ENCODE peak calls at places on chromosomes 7 and 10, in seven cellular contexts. One of them, this sample, is unnamed.

GRCh38 chr7:55214707-55215106 is 150.4 kb upstream of the LANCL2 start:
- DNase-seq in fibroblast of the aortic adventitia: peak; percentile 34
- DNase-seq in cardiac fibroblast: no peak
- DNase-seq in PC-9: no peak
- DNase-seq in stomach: no peak
- DNase-seq in esophagus squamous epithelium: no peak
- DNase-seq in spleen: no peak
- DNase-seq in this sample: no peak

GRCh38 chr10:121831777-121832176 is 96.1 kb downstream of the ATE1 start:
- DNase-seq in fibroblast of the aortic adventitia: peak; percentile 11
- DNase-seq in cardiac fibroblast: no peak
- DNase-seq in PC-9: no peak
- DNase-seq in stomach: no peak
- DNase-seq in esophagus squamous epithelium: no peak
- DNase-seq in spleen: no peak
- DNase-seq in this sample: no peak

GRCh38 chr7:140601566-140602174 is 38.9 kb downstream of the DENND2A start:
- DNase-seq in fibroblast of the aortic adventitia: no peak
- DNase-seq in cardiac fibroblast: no peak
- DNase-seq in PC-9: no peak
- DNase-seq in stomach: no peak
- DNase-seq in esophagus squamous epithelium: no peak
- DNase-seq in spleen: peak; percentile 63
- DNase-seq in this sample: no peak

GRCh38 chr7:134690016-134690415 is 43.4 kb downstream of the BPGM start:
- DNase-seq in fibroblast of the aortic adventitia: peak; percentile 90
- DNase-seq in cardiac fibroblast: peak; percentile 85
- DNase-seq in PC-9: no peak
- DNase-seq in stomach: no peak
- DNase-seq in esophagus squamous epithelium: no peak
- DNase-seq in spleen: no peak
- DNase-seq in this sample: no peak

GRCh38 chr7:74338366-74339108 is 49.3 kb downstream of the CLIP2 start:
- DNase-seq in fibroblast of the aortic adventitia: no peak
- DNase-seq in cardiac fibroblast: no peak
- DNase-seq in PC-9: no peak
- DNase-seq in stomach: no peak
- DNase-seq in esophagus squamous epithelium: no peak
- DNase-seq in spleen: no peak
- DNase-seq in this sample: no peak

GRCh38 chr10:15341502-15342128 is 29.5 kb downstream of the FAM171A1 start:
- DNase-seq in fibroblast of the aortic adventitia: no peak
- DNase-seq in cardiac fibroblast: no peak
- DNase-seq in PC-9: no peak
- DNase-seq in stomach: no peak
- DNase-seq in esophagus squamous epithelium: no peak
- DNase-seq in spleen: no peak
- DNase-seq in this sample: no peak

GRCh38 chr7:24419527-24419926 is 135.5 kb downstream of the NPY start:
- DNase-seq in fibroblast of the aortic adventitia: no peak
- DNase-seq in cardiac fibroblast: no peak
- DNase-seq in PC-9: no peak
- DNase-seq in stomach: no peak
- DNase-seq in esophagus squamous epithelium: no peak
- DNase-seq in spleen: no peak
- DNase-seq in this sample: no peak

GRCh38 chr10:21265622-21266021 is 259.9 kb downstream of the SKIDA1 start:
- DNase-seq in fibroblast of the aortic adventitia: peak; percentile 15
- DNase-seq in cardiac fibroblast: peak; percentile 54
- DNase-seq in PC-9: peak; percentile 31
- DNase-seq in stomach: no peak
- DNase-seq in esophagus squamous epithelium: no peak
- DNase-seq in spleen: no peak
- DNase-seq in this sample: no peak

GRCh38 chr7:34237493-34237849 is 332.1 kb downstream of the BMPER start:
- DNase-seq in fibroblast of the aortic adventitia: no peak
- DNase-seq in cardiac fibroblast: no peak
- DNase-seq in PC-9: no peak
- DNase-seq in stomach: no peak
- DNase-seq in esophagus squamous epithelium: no peak
- DNase-seq in spleen: no peak
- DNase-seq in this sample: peak; percentile 65

GRCh38 chr10:93493162-93493561 is 3.2 kb upstream of the CEP55 start:
- DNase-seq in fibroblast of the aortic adventitia: no peak
- DNase-seq in cardiac fibroblast: no peak
- DNase-seq in PC-9: no peak
- DNase-seq in stomach: no peak
- DNase-seq in esophagus squamous epithelium: no peak
- DNase-seq in spleen: no peak
- DNase-seq in this sample: no peak

GRCh38 chr7:151485006-151485732 is 34.5 kb downstream of the RHEB start:
- DNase-seq in fibroblast of the aortic adventitia: peak; percentile 87
- DNase-seq in cardiac fibroblast: peak; percentile 70
- DNase-seq in PC-9: peak; percentile 66
- DNase-seq in stomach: no peak
- DNase-seq in esophagus squamous epithelium: no peak
- DNase-seq in spleen: no peak
- DNase-seq in this sample: no peak

GRCh38 chr10:112899396-112900065 is 50.5 kb upstream of the TCF7L2 start:
- DNase-seq in fibroblast of the aortic adventitia: no peak
- DNase-seq in cardiac fibroblast: no peak
- DNase-seq in PC-9: no peak
- DNase-seq in stomach: no peak
- DNase-seq in esophagus squamous epithelium: no peak
- DNase-seq in spleen: no peak
- DNase-seq in this sample: no peak

GRCh38 chr7:70502117-70502516 is 629.8 kb upstream of the GALNT17 start:
- DNase-seq in fibroblast of the aortic adventitia: no peak
- DNase-seq in cardiac fibroblast: no peak
- DNase-seq in PC-9: no peak
- DNase-seq in stomach: no peak
- DNase-seq in esophagus squamous epithelium: no peak
- DNase-seq in spleen: no peak
- DNase-seq in this sample: no peak

GRCh38 chr7:70504254-70504653 is 627.7 kb upstream of the GALNT17 start:
- DNase-seq in fibroblast of the aortic adventitia: no peak
- DNase-seq in cardiac fibroblast: no peak
- DNase-seq in PC-9: no peak
- DNase-seq in stomach: no peak
- DNase-seq in esophagus squamous epithelium: no peak
- DNase-seq in spleen: no peak
- DNase-seq in this sample: no peak

GRCh38 chr7:70505468-70505867 is 626.5 kb upstream of the GALNT17 start:
- DNase-seq in fibroblast of the aortic adventitia: no peak
- DNase-seq in cardiac fibroblast: no peak
- DNase-seq in PC-9: no peak
- DNase-seq in stomach: no peak
- DNase-seq in esophagus squamous epithelium: no peak
- DNase-seq in spleen: no peak
- DNase-seq in this sample: no peak

GRCh38 chr7:70505886-70506285 is 626.1 kb upstream of the GALNT17 start:
- DNase-seq in fibroblast of the aortic adventitia: no peak
- DNase-seq in cardiac fibroblast: no peak
- DNase-seq in PC-9: no peak
- DNase-seq in stomach: no peak
- DNase-seq in esophagus squamous epithelium: no peak
- DNase-seq in spleen: no peak
- DNase-seq in this sample: no peak

GRCh38 chr7:70506463-70506862 is 625.5 kb upstream of the GALNT17 start:
- DNase-seq in fibroblast of the aortic adventitia: no peak
- DNase-seq in cardiac fibroblast: peak; percentile 1
- DNase-seq in PC-9: no peak
- DNase-seq in stomach: no peak
- DNase-seq in esophagus squamous epithelium: no peak
- DNase-seq in spleen: no peak
- DNase-seq in this sample: no peak
- TF ChIP-seq CTCF in fibroblast of the aortic adventitia: no peak
- TF ChIP-seq CTCF in cardiac fibroblast: no peak
- TF ChIP-seq CTCF in PC-9: no peak
- TF ChIP-seq CTCF in stomach: no peak
- TF ChIP-seq CTCF in esophagus squamous epithelium: no peak
- TF ChIP-seq CTCF in spleen: no peak
- TF ChIP-seq CTCF in this sample: no peak

GRCh38 chr10:69374242-69374641 is 42.5 kb downstream of the TACR2 start:
- DNase-seq in fibroblast of the aortic adventitia: no peak
- DNase-seq in cardiac fibroblast: no peak
- DNase-seq in PC-9: no peak
- DNase-seq in stomach: no peak
- DNase-seq in esophagus squamous epithelium: no peak
- DNase-seq in spleen: no peak
- DNase-seq in this sample: no peak

GRCh38 chr10:69377191-69377590 is 39.5 kb downstream of the TACR2 start:
- DNase-seq in fibroblast of the aortic adventitia: no peak
- DNase-seq in cardiac fibroblast: no peak
- DNase-seq in PC-9: no peak
- DNase-seq in stomach: no peak
- DNase-seq in esophagus squamous epithelium: no peak
- DNase-seq in spleen: no peak
- DNase-seq in this sample: no peak

GRCh38 chr10:69376662-69377061 is 40.1 kb downstream of the TACR2 start:
- DNase-seq in fibroblast of the aortic adventitia: no peak
- DNase-seq in cardiac fibroblast: no peak
- DNase-seq in PC-9: no peak
- DNase-seq in stomach: no peak
- DNase-seq in esophagus squamous epithelium: no peak
- DNase-seq in spleen: no peak
- DNase-seq in this sample: no peak

GRCh38 chr10:69374931-69375306 is 41.8 kb downstream of the TACR2 start:
- DNase-seq in fibroblast of the aortic adventitia: no peak
- DNase-seq in cardiac fibroblast: no peak
- DNase-seq in PC-9: no peak
- DNase-seq in stomach: no peak
- DNase-seq in esophagus squamous epithelium: no peak
- DNase-seq in spleen: no peak
- DNase-seq in this sample: no peak

DNA sequence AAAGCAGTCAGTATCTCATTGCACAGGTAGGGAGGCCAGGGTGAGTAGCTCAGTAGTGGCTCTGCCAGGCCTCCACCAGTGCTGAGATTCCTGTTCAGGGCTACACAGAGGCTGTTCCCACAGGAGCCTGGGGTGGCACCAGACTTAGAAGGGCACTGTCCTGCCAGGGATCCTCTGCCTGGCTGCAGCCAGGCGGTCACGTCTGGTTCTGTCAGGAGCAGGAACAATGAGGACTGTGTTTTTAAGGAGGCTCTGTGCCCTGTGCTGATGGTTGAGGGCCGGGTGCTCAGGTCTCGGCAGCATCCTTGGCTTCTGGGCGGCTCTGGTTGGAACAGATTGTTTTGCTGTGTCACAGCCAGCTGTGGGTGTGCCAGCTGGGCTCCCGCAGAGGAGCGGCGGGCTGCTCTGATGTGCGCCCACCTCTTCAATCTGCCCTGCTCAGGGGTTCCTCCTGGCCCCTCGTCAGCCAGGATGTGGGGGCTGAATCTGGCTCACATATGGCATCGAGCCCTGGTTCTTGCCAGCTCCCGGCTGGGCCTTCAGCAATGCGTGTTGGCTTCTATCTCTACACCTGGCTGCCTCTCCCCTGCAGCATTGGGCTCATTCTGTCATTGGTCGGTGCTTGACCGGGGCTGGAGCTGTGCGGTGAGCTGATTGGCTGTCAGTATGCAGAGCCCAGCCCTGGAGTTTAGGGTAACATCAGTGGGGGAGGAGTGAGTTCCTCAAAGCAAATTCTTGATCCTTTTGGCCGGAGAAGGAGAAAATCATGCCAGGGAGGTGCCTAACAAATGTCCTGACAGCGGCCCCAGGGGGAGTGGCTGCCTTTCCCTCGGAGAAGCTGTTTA is 41.2 kb downstream of the TACR2 start:
- DNase-seq in fibroblast of the aortic adventitia: peak; percentile 63
- DNase-seq in cardiac fibroblast: peak; percentile 87
- DNase-seq in PC-9: no peak
- DNase-seq in stomach: no peak
- DNase-seq in esophagus squamous epithelium: no peak
- DNase-seq in spleen: no peak
- DNase-seq in this sample: peak; percentile 95
- H3K4me3 ChIP-seq in fibroblast of the aortic adventitia: no peak overlapping the region
- H3K4me3 ChIP-seq in cardiac fibroblast: no peak overlapping the region
- H3K4me3 ChIP-seq in PC-9: no peak overlapping the region
- H3K4me3 ChIP-seq in stomach: no peak overlapping the region
- H3K4me3 ChIP-seq in esophagus squamous epithelium: no peak overlapping the region
- H3K4me3 ChIP-seq in spleen: no peak overlapping the region
- H3K4me3 ChIP-seq in this sample: peak overlapping the region; percentile 32

GRCh38 chr7:130695840-130696239 is 9.5 kb upstream of the TSGA13 start:
- DNase-seq in fibroblast of the aortic adventitia: peak; percentile 56
- DNase-seq in cardiac fibroblast: peak; percentile 61
- DNase-seq in PC-9: peak; percentile 6
- DNase-seq in stomach: no peak
- DNase-seq in esophagus squamous epithelium: no peak
- DNase-seq in spleen: no peak
- DNase-seq in this sample: no peak
- TF ChIP-seq CTCF in fibroblast of the aortic adventitia: peak; percentile 61
- TF ChIP-seq CTCF in cardiac fibroblast: peak; percentile 63
- TF ChIP-seq CTCF in PC-9: peak; percentile 75
- TF ChIP-seq CTCF in stomach: peak; percentile 19
- TF ChIP-seq CTCF in esophagus squamous epithelium: peak; percentile 20
- TF ChIP-seq CTCF in spleen: peak; percentile 56
- TF ChIP-seq CTCF in this sample: peak; percentile 58

DNA sequence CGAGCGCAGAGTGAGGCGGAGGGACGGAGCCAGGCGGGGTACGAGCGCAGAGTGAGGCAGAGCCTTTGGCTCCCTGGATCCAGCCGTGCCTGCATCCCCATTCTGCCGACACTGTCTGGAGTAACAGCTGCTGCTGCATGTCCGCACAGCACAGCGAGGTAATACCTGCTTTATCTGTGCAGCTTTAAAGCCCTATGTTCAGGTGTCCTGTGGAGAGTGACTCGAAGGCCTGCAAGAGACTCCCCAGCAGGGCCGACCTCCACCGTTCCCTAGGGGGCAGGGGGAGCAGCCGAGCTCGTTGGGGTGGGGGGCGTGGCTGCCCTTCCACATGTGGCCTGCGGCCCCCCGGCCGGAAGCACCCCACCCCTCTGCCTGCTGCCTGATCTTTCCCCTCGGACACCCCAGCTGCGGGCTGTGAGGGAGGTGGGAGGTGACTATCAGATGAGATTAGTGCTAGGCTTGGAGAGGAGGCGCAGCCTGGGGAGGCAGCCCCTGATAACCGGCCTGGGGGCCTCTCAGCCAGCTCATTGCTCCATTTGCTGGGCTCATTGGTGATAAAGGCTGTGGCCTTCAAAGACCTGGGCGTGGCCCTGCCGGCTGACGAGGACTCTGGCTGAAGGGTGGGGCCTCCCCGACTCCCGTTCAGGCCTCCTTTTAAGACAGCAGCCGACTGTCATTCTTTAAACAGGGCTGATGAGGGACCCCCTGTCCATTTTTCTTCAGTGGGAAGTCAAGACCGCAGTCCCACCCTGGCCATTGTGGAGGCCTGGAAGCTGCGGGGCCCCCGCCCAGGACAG is 8.0 kb downstream of the VENTX start:
- DNase-seq in fibroblast of the aortic adventitia: no peak
- DNase-seq in cardiac fibroblast: peak; percentile 17
- DNase-seq in PC-9: no peak
- DNase-seq in stomach: peak; percentile 41
- DNase-seq in esophagus squamous epithelium: no peak
- DNase-seq in spleen: no peak
- DNase-seq in this sample: no peak
- H3K4me3 ChIP-seq in fibroblast of the aortic adventitia: no peak overlapping the region
- H3K4me3 ChIP-seq in cardiac fibroblast: no peak overlapping the region
- H3K4me3 ChIP-seq in PC-9: no peak overlapping the region
- H3K4me3 ChIP-seq in stomach: no peak overlapping the region
- H3K4me3 ChIP-seq in esophagus squamous epithelium: no peak overlapping the region
- H3K4me3 ChIP-seq in spleen: no peak overlapping the region
- H3K4me3 ChIP-seq in this sample: no peak overlapping the region

This sample was measured in LNCaP clone FGC.